ENCODE peak calls at places on chromosomes 2 and 18, in four cellular contexts. T is K562, O is foreskin fibroblast, R is fibroblast of lung. B is an unnamed sample.

GRCh38 chr2:219662566-219662965 is 35.1 kb downstream of the SLC4A3 start:
- DNase-seq in R (no peak), O (no peak), T (no peak), B (no peak)

GRCh38 chr18:49869354-49869753 is 56.0 kb upstream of the ACAA2 start:
- DNase-seq in R (no peak), T (no peak), O (no peak), B (no peak)

GRCh38 chr2:11123856-11124759 is 31.2 kb upstream of the SLC66A3 start:
- DNase-seq in T (peak), O (peak), R (peak), B (no peak)

GRCh38 chr2:24635181-24635580 is 144.1 kb downstream of the NCOA1 start:
- DNase-seq in T (no peak), O (peak), R (no peak), B (no peak)

GRCh38 chr18:25503567-25504081 is 151.7 kb upstream of the ZNF521 start:
- DNase-seq in T (no peak), O (peak), R (peak), B (peak)

GRCh38 chr2:60707750-60708371 is 48.2 kb upstream of the PAPOLG start:
- DNase-seq in T (peak), R (peak), O (peak), B (peak)

GRCh38 chr18:12751891-12752290 is 49.0 kb downstream of the PSMG2 start:
- DNase-seq in R (no peak), O (no peak), T (no peak), B (no peak)

GRCh38 chr2:162245737-162246136 is 2.5 kb upstream of the FAP start:
- DNase-seq in T (no peak), O (peak), R (peak), B (no peak)

GRCh38 chr2:62785810-62786593 is 80.5 kb downstream of the EHBP1 start:
- DNase-seq in R (peak), T (no peak), O (peak), B (no peak)

GRCh38 chr2:101733257-101733993 is 35.9 kb downstream of the MAP4K4 start:
- DNase-seq in T (no peak), R (no peak), O (peak), B (no peak)

GRCh38 chr2:100246163-100247145 is 75.8 kb downstream of the LONRF2 start:
- DNase-seq in R (no peak), O (peak), T (peak), B (no peak)

GRCh38 chr2:226655871-226656270 is 143.7 kb downstream of the IRS1 start:
- DNase-seq in T (no peak), O (peak), R (peak), B (no peak)

GRCh38 chr2:121090088-121090715 is 194.8 kb downstream of the TFCP2L1 start:
- DNase-seq in T (no peak), O (no peak), R (no peak), B (no peak)

GRCh38 chr2:231134910-231135650 is 10.2 kb upstream of the HTR2B start:
- DNase-seq in O (no peak), T (no peak), R (no peak), B (no peak)

GRCh38 chr18:79935499-79935898 is 16.0 kb downstream of the SLC66A2 start:
- DNase-seq in R (no peak), T (no peak), O (no peak), B (no peak)

GRCh38 chr2:217948897-217949296 is 53.9 kb downstream of the TNS1 start:
- DNase-seq in O (no peak), R (no peak), T (no peak), B (no peak)

GRCh38 chr2:126849991-126850535 is 48.6 kb upstream of the TEX51 start:
- DNase-seq in O (no peak), T (no peak), R (no peak), B (no peak)

GRCh38 chr2:207162319-207162718 is 3.4 kb downstream of the KLF7 start:
- DNase-seq in R (peak), T (no peak), O (peak), B (no peak)
- H3K4me3 ChIP-seq in R (peak), T (no peak), O (peak), B (peak)

GRCh38 chr18:34224423-34225217 is at the start of gene NOL4:
- DNase-seq in R (no peak), T (no peak), O (peak), B (peak)
- TF ChIP-seq CTCF in R (no peak), T (no peak), O (no peak), B (peak)

GRCh38 chr18:44500820-44501670 is 179.6 kb upstream of the SETBP1 start:
- DNase-seq in R (no peak), T (no peak), O (no peak), B (no peak)
- H3K4me3 ChIP-seq in R (no peak), T (no peak), O (no peak), B (no peak)

DNA sequence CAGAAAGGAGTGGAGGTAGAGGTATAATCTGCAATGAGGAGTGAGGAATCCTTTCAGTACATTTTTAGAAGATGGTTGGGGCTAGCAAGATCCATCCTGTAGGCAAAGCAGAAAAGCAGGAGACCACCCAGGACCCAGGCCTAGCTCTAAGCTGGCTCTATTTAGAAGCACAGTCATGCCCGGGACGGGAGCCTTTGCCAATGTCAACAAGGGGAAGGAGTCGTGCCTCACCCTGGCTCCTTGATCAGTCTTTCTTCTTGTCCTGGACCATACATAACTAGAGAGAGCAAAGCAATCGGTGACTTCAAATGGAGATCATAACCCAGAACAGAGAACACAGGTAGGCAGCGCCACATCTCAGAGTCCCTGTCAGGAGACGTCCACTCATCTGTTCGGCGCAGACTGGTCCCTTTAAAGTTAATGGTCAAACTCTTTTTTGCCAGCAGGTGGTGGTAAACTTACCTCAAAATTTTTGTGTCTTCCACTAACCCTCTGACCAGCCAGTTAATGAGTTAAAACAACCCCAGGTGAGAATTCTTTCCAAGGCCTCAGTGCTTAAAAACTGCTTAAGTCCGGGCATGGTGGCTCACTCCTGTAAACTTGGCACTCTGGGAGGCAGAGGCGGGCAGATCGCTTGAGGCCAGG is 8.0 kb downstream of the MC5R start:
- DNase-seq in O (no peak), R (no peak), T (no peak), B (no peak)
- TF ChIP-seq CTCF in O (no peak), R (no peak), T (peak), B (no peak)

DNA sequence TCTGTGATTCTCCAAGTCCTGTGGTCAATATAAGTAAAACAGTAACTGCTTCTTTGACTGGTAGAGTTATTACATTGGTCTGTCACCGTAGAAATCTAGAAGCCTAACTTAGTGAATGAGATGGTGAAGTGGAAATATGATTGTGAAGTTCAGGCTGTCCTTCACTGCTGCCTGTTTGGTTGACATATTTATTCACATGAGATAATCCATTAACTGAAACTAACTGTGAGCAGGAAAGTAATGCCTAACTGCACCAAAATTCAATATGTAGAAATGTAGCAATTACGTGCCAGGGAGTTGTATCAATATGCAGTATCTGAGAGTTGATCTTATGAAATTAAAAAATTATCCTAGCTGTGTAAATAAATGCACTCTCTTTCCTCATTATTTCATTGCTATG is 147.7 kb upstream of the APCDD1 start:
- DNase-seq in O (no peak), T (no peak), R (no peak), B (no peak)
- H3K4me3 ChIP-seq in O (no peak), T (no peak), R (no peak), B (no peak)

DNA sequence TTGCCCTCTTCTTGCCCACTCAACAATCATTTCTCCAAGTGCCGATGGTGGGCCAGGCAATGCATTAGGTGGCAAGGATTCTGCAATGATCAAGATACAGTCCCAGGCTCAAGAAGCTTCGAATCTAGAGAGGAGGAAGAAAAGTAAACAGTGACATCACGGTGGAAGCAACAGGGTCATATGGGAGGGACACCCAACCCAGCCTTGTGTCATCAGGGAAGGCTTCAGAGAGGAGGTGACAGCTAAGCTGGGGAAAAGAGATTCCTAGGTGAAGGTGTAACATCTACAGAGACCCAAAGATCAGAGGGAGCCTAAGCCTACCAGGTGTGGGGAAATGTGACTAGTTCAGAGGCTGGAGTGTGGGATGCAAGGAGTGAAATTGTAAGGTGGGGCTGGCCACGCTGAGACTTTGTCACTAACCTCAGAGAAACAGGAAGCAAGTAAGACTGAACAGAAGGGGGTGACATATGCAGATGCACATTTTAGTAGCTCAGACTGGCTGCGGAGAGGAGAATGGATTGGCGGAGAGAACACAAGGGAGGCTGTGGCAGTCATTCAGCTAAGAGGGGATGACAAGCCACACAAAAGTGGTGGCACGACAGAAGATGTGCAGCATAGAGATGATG is 104.9 kb downstream of the ANKRD44 start:
- DNase-seq in R (no peak), O (no peak), T (no peak), B (no peak)
- TF ChIP-seq CTCF in R (no peak), O (no peak), T (no peak), B (no peak)